ENCODE peak calls at places on chromosomes 2 and 18, in seven cellular contexts. H is aorta; K is smooth muscle cell of the brain vasculature; E is EL; C is adipocyte; N is CD4-positive, alpha-beta T cell; P is stimulated activated CD4-positive, alpha-beta T cell treated with anti-CD3 and anti-CD28 coated beads, Interleukin-2, amount 100 ng/mL, for 48 hours. L is an unnamed sample.

GRCh38 chr2:217597681-217598080 is 405.1 kb downstream of the TNS1 start:
- DNase-seq in H (no peak), K (no peak), E (no peak), C (no peak), N (no peak), P (no peak), L (no peak)

GRCh38 chr2:100744589-100744988 is 75.3 kb upstream of the NPAS2 start:
- DNase-seq in H (no peak), K (no peak), E (peak), C (no peak), N (no peak), P (no peak), L (no peak)

GRCh38 chr2:170222298-170222697 is 44.4 kb downstream of the MYO3B start:
- DNase-seq in H (no peak), K (peak), E (peak), C (peak), N (no peak), P (no peak), L (no peak)

GRCh38 chr18:49031511-49032188 is 80.9 kb upstream of the SMAD7 start:
- DNase-seq in H (peak), K (no peak), E (no peak), C (no peak), N (peak), P (peak), L (no peak)

GRCh38 chr2:20182241-20182931 is 42.5 kb downstream of the SDC1 start:
- DNase-seq in H (peak), K (no peak), E (peak), C (no peak), N (no peak), P (no peak), L (no peak)

GRCh38 chr2:36441816-36442215 is 86.2 kb downstream of the CRIM1 start:
- DNase-seq in H (no peak), K (no peak), E (peak), C (peak), N (no peak), P (no peak), L (no peak)

GRCh38 chr18:31798399-31798798 is 37.7 kb upstream of the SLC25A52 start:
- DNase-seq in H (no peak), K (no peak), E (no peak), C (no peak), N (no peak), P (no peak), L (no peak)

GRCh38 chr2:2698182-2699116 is 367.4 kb upstream of the MYT1L start:
- DNase-seq in H (no peak), K (no peak), E (no peak), C (no peak), N (no peak), P (no peak), L (no peak)

GRCh38 chr2:44937688-44938240 is 3.7 kb upstream of the SIX3 start:
- DNase-seq in H (no peak), K (no peak), E (peak), C (no peak), N (no peak), P (no peak), L (no peak)

GRCh38 chr18:40849856-40850255 is 1105.2 kb upstream of the PIK3C3 start:
- DNase-seq in H (no peak), K (no peak), E (no peak), C (peak), N (no peak), P (no peak), L (no peak)

GRCh38 chr2:195638738-195639137 is 18.3 kb upstream of the SLC39A10 start:
- DNase-seq in H (no peak), K (no peak), E (no peak), C (no peak), N (no peak), P (no peak), L (no peak)

GRCh38 chr2:195613922-195614321 is 43.1 kb upstream of the SLC39A10 start:
- DNase-seq in H (no peak), K (peak), E (peak), C (peak), N (no peak), P (no peak), L (no peak)

GRCh38 chr18:29523371-29523770 is 1346.4 kb upstream of the CDH2 start:
- DNase-seq in H (no peak), K (no peak), E (no peak), C (no peak), N (no peak), P (no peak), L (no peak)

GRCh38 chr2:46923011-46923669 is 7.5 kb upstream of the MCFD2 start:
- DNase-seq in H (no peak), K (no peak), E (peak), C (no peak), N (no peak), P (no peak), L (no peak)

L was measured in NK-92 treated with Interleukin-12 subunit alpha and Interleukin-12 subunit beta, amount 100 ng/mL, for 24 hours.